ENCODE peak calls at places on chromosome 22, in five cellular contexts. M is hepatic stellate cell, Z is mesenteric fat pad, G is tibial artery, C is AG08396. U is an unnamed sample.

GRCh38 chr22:42648368-42649260 is 578 bp downstream of the CYB5R3 start:
- DNase-seq in M (peak; percentile 68), C (peak; percentile 77), G (peak; percentile 77), Z (no peak), U (peak; percentile 75)

GRCh38 chr22:45450931-45451651 is 37.6 kb downstream of the RIBC2 start:
- DNase-seq in M (peak; percentile 61), G (no peak), C (peak; percentile 78), Z (no peak), U (no peak)

GRCh38 chr22:44764974-44765373 is 12.6 kb downstream of the ARHGAP8 start:
- DNase-seq in Z (no peak), M (no peak), G (no peak), C (no peak), U (no peak)

GRCh38 chr22:42364641-42365336 is 67.4 kb downstream of the NFAM1 start:
- DNase-seq in C (no peak), M (no peak), G (no peak), Z (no peak), U (peak; percentile 47)

GRCh38 chr22:24059121-24059520 is 48.0 kb downstream of the CABIN1 start:
- DNase-seq in Z (no peak), G (no peak), C (peak; percentile 81), M (peak; percentile 88), U (no peak)

GRCh38 chr22:39773976-39774539 is 119.5 kb downstream of the ENTHD1 start:
- DNase-seq in Z (no peak), M (no peak), G (no peak), C (no peak), U (no peak)

GRCh38 chr22:46201059-46201757 is 48.9 kb downstream of the CDPF1 start:
- DNase-seq in Z (peak; percentile 69), G (no peak), M (no peak), C (no peak), U (no peak)

GRCh38 chr22:37505989-37506388 is 13.2 kb downstream of the CARD10 start:
- DNase-seq in C (no peak), G (no peak), Z (no peak), M (no peak), U (no peak)

GRCh38 chr22:37887610-37888378 is 18.3 kb upstream of the MICALL1 start:
- DNase-seq in G (no peak), C (peak; percentile 40), Z (no peak), M (peak; percentile 69), U (no peak)

GRCh38 chr22:32475428-32476010 is 908 bp downstream of the FBXO7 start:
- DNase-seq in M (no peak), C (peak; percentile 30), G (peak; percentile 69), Z (no peak), U (peak; percentile 35)

GRCh38 chr22:16964366-16964765 is 43.7 kb downstream of the GAB4 start:
- DNase-seq in Z (no peak), M (no peak), G (no peak), C (no peak), U (no peak)

GRCh38 chr22:20595461-20595860 is 88.1 kb downstream of the MED15 start:
- DNase-seq in G (no peak), M (no peak), Z (no peak), C (no peak), U (no peak)

GRCh38 chr22:26398741-26399153 is 30.3 kb upstream of the ASPHD2 start:
- DNase-seq in G (peak; percentile 67), C (peak; percentile 79), Z (no peak), M (peak; percentile 71), U (peak; percentile 57)

GRCh38 chr22:50219800-50220602 is 19.2 kb downstream of the SELENOO start:
- DNase-seq in Z (no peak), C (no peak), G (no peak), M (no peak), U (no peak)

GRCh38 chr22:40707154-40707553 is 27.9 kb downstream of the MCHR1 start:
- DNase-seq in G (no peak), C (no peak), M (no peak), Z (no peak), U (no peak)

GRCh38 chr22:44828193-44828592 is 75.8 kb downstream of the ARHGAP8 start:
- DNase-seq in C (peak; percentile 43), M (no peak), Z (no peak), G (no peak), U (peak; percentile 2)

GRCh38 chr22:19138217-19139000 is 6.0 kb downstream of the ESS2 start:
- DNase-seq in C (no peak), M (no peak), Z (no peak), G (no peak), U (no peak)

GRCh38 chr22:22929381-22930221 is 42.0 kb downstream of the IGLL5 start:
- DNase-seq in G (no peak), C (no peak), Z (no peak), M (no peak), U (no peak)

GRCh38 chr22:41696714-41697113 is 2.6 kb upstream of the MEI1 start:
- DNase-seq in Z (no peak), C (no peak), M (no peak), G (no peak), U (no peak)

GRCh38 chr22:19430890-19431541 is 517 bp downstream of the HIRA start:
- DNase-seq in G (no peak), Z (no peak), M (peak; percentile 36), C (peak; percentile 36), U (peak; percentile 31)

GRCh38 chr22:40118979-40119378 is 58.7 kb upstream of the TNRC6B start:
- DNase-seq in G (no peak), Z (no peak), C (no peak), M (no peak), U (no peak)